ENCODE peak calls at places on chromosomes 12 and 14, in seven cellular contexts. F is PC-9; B is CD4-positive, alpha-beta memory T cell; I is DND-41; D is cardiac muscle cell; H is HepG2; P is adipocyte. C is an unnamed sample. For H3K4me1, the result is how much of the 10 kb centered on the place peaks cover.

GRCh38 chr14:74905595-74906142 is 17.4 kb downstream of the RPS6KL1 start:
- DNase-seq in F (no peak), B (peak), I (peak), D (peak), H (peak), P (peak), C (peak)

GRCh38 chr12:119614705-119615104 is 21.1 kb downstream of the TMEM233 start:
- DNase-seq in F (no peak), B (no peak), I (no peak), D (no peak), H (no peak), P (no peak), C (no peak)

GRCh38 chr12:123379391-123379790 is 4.5 kb upstream of the KMT5A start:
- DNase-seq in F (no peak), B (no peak), I (no peak), D (no peak), H (no peak), P (no peak), C (no peak)

GRCh38 chr14:99437706-99438105 is 43.0 kb downstream of the SETD3 start:
- DNase-seq in F (no peak), B (no peak), I (no peak), D (no peak), H (no peak), P (no peak), C (no peak)

GRCh38 chr12:48958049-48958388 is 732 bp upstream of the ARF3 start:
- DNase-seq in F (no peak), B (no peak), I (no peak), D (no peak), H (no peak), P (no peak), C (no peak)

GRCh38 chr14:97025722-97026121 is 228.5 kb downstream of the VRK1 start:
- DNase-seq in F (no peak), B (no peak), I (no peak), D (no peak), H (no peak), P (no peak), C (no peak)

GRCh38 chr12:113697104-113697503 is 225.4 kb upstream of the LHX5 start:
- DNase-seq in F (no peak), B (no peak), I (no peak), D (no peak), H (no peak), P (no peak), C (no peak)

GRCh38 chr12:128791395-128792322 is 32.1 kb downstream of the SLC15A4 start:
- DNase-seq in F (no peak), B (no peak), I (no peak), D (no peak), H (no peak), P (no peak), C (no peak)

GRCh38 chr12:19277707-19278106 is 148.2 kb downstream of the PLEKHA5 start:
- DNase-seq in F (no peak), B (no peak), I (no peak), D (no peak), H (no peak), P (no peak), C (no peak)

GRCh38 chr14:105480165-105480564 is 5.5 kb downstream of the CRIP2 start:
- DNase-seq in F (no peak), B (no peak), I (no peak), D (no peak), H (no peak), P (no peak), C (no peak)

GRCh38 chr12:2722806-2723205 is 72.0 kb upstream of the FKBP4 start:
- DNase-seq in F (no peak), B (no peak), I (no peak), D (peak), H (no peak), P (no peak), C (peak)

GRCh38 chr12:14716848-14717444 is 20.5 kb upstream of the GUCY2C start:
- DNase-seq in F (no peak), B (peak), I (peak), D (peak), H (peak), P (peak), C (peak)

GRCh38 chr12:1929241-1929984 is 11.0 kb upstream of the CACNA2D4 start:
- DNase-seq in F (no peak), B (no peak), I (no peak), D (no peak), H (no peak), P (no peak), C (no peak)

GRCh38 chr12:3236345-3237153 is 159.4 kb downstream of the TSPAN9 start:
- DNase-seq in F (peak), B (no peak), I (peak), D (peak), H (peak), P (peak), C (peak)

GRCh38 chr12:84856156-84856900 is 56.3 kb downstream of the SLC6A15 start:
- DNase-seq in F (no peak), B (no peak), I (no peak), D (no peak), H (no peak), P (no peak), C (peak)

GRCh38 chr14:32366995-32367394 is 37.9 kb downstream of the AKAP6 start:
- DNase-seq in F (no peak), B (no peak), I (no peak), D (peak), H (no peak), P (peak), C (no peak)

GRCh38 chr12:113359133-113359938 is 949 bp downstream of the PLBD2 start:
- DNase-seq in F (no peak), B (peak), I (no peak), D (peak), H (no peak), P (peak), C (peak)

GRCh38 chr14:77880056-77880455 is 80.1 kb downstream of the ADCK1 start:
- DNase-seq in F (no peak), B (no peak), I (no peak), D (no peak), H (no peak), P (no peak), C (no peak)

GRCh38 chr12:76863005-76863670 is 15.7 kb downstream of the CSRP2 start:
- DNase-seq in F (no peak), B (no peak), I (no peak), D (peak), H (no peak), P (peak), C (peak)

GRCh38 chr14:32576088-32576795 is 247.1 kb downstream of the AKAP6 start:
- DNase-seq in F (peak), B (peak), I (peak), D (peak), H (peak), P (peak), C (peak)

GRCh38 chr14:62885451-62885850 is 159.8 kb downstream of the KCNH5 start:
- DNase-seq in F (no peak), B (no peak), I (no peak), D (no peak), H (no peak), P (peak), C (peak)

GRCh38 chr12:107634530-107634929 is 51.1 kb upstream of the PWP1 start:
- DNase-seq in F (no peak), B (no peak), I (no peak), D (no peak), H (no peak), P (no peak), C (no peak)

GRCh38 chr12:42325326-42325775 is 543 bp downstream of the ZCRB1 start:
- DNase-seq in F (no peak), B (no peak), I (no peak), D (no peak), H (no peak), P (no peak), C (no peak)

GRCh38 chr14:77967110-77967509 is 167.2 kb downstream of the ADCK1 start:
- DNase-seq in F (no peak), B (no peak), I (no peak), D (no peak), H (no peak), P (no peak), C (no peak)

DNA sequence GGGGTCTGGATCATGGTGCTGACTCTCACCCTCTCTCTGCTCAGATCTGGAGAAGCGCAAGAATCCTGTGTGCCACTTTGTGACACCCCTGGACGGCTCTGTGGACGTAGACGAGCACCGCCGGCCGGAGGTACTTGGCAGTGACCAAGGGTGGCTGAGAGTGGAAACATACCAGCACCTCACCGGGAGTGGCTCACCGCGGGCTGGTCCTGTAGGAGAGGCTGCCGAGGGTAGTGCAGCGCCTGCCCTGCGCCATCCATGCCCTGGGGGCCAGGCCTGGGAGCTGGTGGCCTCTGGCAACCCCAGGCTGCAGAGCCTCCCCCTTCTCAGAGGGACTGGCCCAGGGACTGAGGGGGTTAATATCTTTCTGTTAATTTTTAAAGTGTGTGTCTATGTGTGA is 46.2 kb downstream of the IL31 start:
- DNase-seq in F (no peak), B (no peak), I (no peak), D (no peak), H (no peak), P (no peak), C (no peak)
- H3K4me1 ChIP-seq in F (under half), B (under half), I (under half), D (under half), H (under half), P (under half), C (under half)

DNA sequence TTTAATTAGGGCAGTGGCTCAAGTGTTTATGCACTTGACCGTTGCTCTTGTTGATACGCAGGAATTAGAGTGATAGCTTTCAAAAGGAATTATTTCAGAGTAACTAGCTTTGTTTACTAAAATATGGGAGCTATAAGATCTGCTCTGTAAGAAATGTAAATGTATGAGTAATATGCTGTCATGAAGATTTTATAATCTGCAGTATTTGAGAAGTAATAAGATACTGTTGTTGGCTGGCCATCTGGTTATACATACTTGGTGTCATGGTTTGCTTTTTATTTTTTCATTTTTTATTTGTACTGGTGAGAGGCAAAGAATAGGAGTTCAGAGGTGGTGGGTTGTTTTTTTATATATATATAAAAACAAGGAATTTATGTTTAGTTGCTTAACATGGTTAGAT is 58.5 kb downstream of the PLXNC1 start:
- DNase-seq in F (no peak), B (no peak), I (no peak), D (no peak), H (no peak), P (peak), C (peak)
- H3K4me1 ChIP-seq in F (under half), B (half or more), I (under half), D (under half), H (under half), P (under half), C (under half)

GRCh38 chr12:57146925-57147640 is at the start of gene LRP1-AS:
- DNase-seq in F (no peak), B (no peak), I (no peak), D (no peak), H (peak), P (no peak), C (no peak)
- H3K4me1 ChIP-seq in F (under half), B (under half), I (under half), D (under half), H (half or more), P (half or more), C (half or more)

GRCh38 chr12:75720807-75721206 is 209.4 kb upstream of the KRR1 start:
- DNase-seq in F (peak), B (no peak), I (no peak), D (no peak), H (no peak), P (peak), C (no peak)
- H3K4me1 ChIP-seq in F (under half), B (under half), I (under half), D (under half), H (half or more), P (under half), C (under half)

GRCh38 chr14:68668531-68668930 is 124.3 kb downstream of the ZFP36L1 start:
- DNase-seq in F (no peak), B (no peak), I (no peak), D (no peak), H (no peak), P (no peak), C (no peak)
- H3K4me1 ChIP-seq in F (half or more), B (under half), I (under half), D (half or more), H (under half), P (half or more), C (half or more)

GRCh38 chr14:101844219-101844618 is 82.7 kb downstream of the PPP2R5C start:
- DNase-seq in F (no peak), B (no peak), I (no peak), D (no peak), H (no peak), P (no peak), C (no peak)

GRCh38 chr14:101844752-101845151 is 83.2 kb downstream of the PPP2R5C start:
- DNase-seq in F (no peak), B (no peak), I (no peak), D (no peak), H (no peak), P (no peak), C (no peak)

GRCh38 chr14:101843665-101844064 is 82.2 kb downstream of the PPP2R5C start:
- DNase-seq in F (no peak), B (peak), I (peak), D (no peak), H (no peak), P (no peak), C (peak)

GRCh38 chr14:101840649-101841365 is 79.3 kb downstream of the PPP2R5C start:
- DNase-seq in F (no peak), B (no peak), I (no peak), D (no peak), H (no peak), P (no peak), C (no peak)

DNA sequence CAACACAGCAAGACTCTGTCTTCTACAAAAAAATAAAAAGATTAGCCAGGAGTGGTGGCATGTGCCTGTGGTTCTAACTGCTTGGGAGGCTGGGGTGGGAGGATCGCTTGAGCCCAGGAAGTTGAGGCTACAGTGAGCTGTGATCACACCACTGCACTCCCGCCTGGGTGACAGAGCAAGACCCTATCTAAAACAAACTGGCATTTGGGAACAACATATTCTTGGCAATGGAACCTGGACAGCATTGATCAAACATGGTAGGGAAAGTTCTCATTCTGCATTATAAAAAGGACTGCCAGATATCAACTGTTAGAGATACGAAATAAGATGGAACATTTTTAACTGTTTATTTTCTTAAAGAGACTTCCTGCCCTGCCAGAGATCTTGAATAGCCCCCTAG is 81.5 kb downstream of the PPP2R5C start:
- DNase-seq in F (no peak), B (no peak), I (no peak), D (no peak), H (no peak), P (no peak), C (no peak)
- H3K4me1 ChIP-seq in F (under half), B (half or more), I (under half), D (under half), H (under half), P (under half), C (under half)

GRCh38 chr12:112124918-112125249 is 476 bp upstream of the TRAFD1 start:
- DNase-seq in F (no peak), B (no peak), I (no peak), D (no peak), H (no peak), P (no peak), C (no peak)
- H3K4me1 ChIP-seq in F (half or more), B (under half), I (under half), D (under half), H (half or more), P (half or more), C (under half)

GRCh38 chr12:109600995-109601394 is 27.4 kb downstream of the MVK start:
- DNase-seq in F (no peak), B (no peak), I (no peak), D (no peak), H (no peak), P (no peak), C (no peak)

GRCh38 chr12:109598428-109598854 is 24.8 kb downstream of the MVK start:
- DNase-seq in F (no peak), B (no peak), I (no peak), D (no peak), H (no peak), P (no peak), C (no peak)

GRCh38 chr12:109599087-109599486 is 25.5 kb downstream of the MVK start:
- DNase-seq in F (no peak), B (no peak), I (no peak), D (no peak), H (no peak), P (no peak), C (no peak)

GRCh38 chr12:109601557-109601956 is 28.0 kb downstream of the MVK start:
- DNase-seq in F (no peak), B (no peak), I (no peak), D (no peak), H (no peak), P (no peak), C (no peak)

DNA sequence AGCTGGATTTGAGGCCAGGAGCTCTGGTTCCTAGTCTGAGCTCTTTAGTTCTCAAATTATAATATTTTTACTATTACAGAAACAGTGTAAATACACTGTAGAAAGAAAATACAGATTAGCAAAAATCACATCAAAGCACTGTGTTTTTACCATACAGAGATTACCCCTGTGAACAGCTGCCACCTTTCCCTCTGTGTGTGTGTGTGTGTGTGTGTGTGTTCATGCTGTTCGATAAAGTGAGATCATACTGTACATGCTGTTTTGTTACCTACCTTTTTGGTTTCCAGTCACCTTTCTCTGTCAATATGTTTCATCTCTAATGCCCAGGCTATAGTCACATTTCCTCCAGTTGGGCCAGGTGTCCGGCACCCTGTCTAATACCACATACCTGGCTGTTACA is 26.9 kb downstream of the MVK start:
- DNase-seq in F (no peak), B (no peak), I (no peak), D (no peak), H (no peak), P (no peak), C (no peak)
- H3K4me1 ChIP-seq in F (under half), B (under half), I (under half), D (under half), H (half or more), P (under half), C (under half)

DNA sequence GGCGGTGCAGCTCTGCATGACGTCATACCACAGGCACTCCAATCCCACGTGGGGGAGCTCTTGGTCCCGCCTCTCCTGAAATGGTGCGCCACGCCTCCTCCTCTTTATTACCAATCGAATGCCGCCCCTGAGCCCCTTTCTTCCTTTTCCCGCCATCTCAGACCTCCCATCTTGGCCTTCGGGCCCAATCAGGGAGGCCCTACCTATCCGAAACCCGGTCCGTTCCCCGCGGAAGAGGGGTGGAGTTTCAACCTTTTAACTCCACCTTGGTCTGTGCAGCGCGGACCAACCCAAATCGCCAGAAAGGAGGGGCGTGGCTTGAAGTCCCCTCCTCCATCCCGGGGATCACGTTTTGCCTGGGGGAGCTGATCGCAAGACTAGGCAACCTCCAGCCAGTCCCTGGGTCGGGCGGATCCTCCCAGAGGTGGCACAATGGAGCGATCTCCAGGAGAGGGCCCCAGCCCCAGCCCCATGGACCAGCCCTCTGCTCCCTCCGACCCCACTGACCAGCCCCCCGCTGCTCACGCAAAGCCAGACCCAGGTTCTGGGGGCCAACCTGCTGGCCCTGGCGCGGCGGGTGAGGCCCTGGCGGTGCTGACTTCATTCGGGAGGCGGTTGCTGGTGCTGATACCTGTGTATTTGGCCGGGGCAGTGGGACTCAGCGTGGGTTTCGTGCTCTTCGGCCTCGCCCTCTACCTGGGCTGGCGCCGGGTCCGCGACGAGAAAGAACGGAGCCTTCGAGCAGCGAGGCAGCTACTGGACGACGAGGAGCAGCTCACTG is at the start of gene ESYT1:
- DNase-seq in F (peak), B (peak), I (peak), D (peak), H (peak), P (peak), C (peak)
- H3K4me1 ChIP-seq in F (under half), B (half or more), I (half or more), D (under half), H (half or more), P (under half), C (under half)

C was measured in fibroblast of lung.